ENCODE peak calls at places on chromosomes 4 and X, in four cellular contexts. J is hepatocyte, I is breast epithelium, Q is K562. U is an unnamed sample.

GRCh38 chrX:81202413-81202794 is 502 bp downstream of the SH3BGRL start:
- DNase-seq in Q (peak; percentile 2), J (no peak), I (no peak), U (no peak)

GRCh38 chr4:156294577-156294976 is 340.9 kb upstream of the CTSO start:
- DNase-seq in I (no peak), J (peak; percentile 65), Q (no peak), U (no peak)

GRCh38 chr4:38664704-38665401 is 854 bp downstream of the KLF3 start:
- DNase-seq in Q (peak; percentile 84), J (peak; percentile 87), I (peak; percentile 60), U (peak; percentile 59)

GRCh38 chr4:20391224-20391623 is 139.5 kb downstream of the SLIT2 start:
- DNase-seq in Q (no peak), I (no peak), J (no peak), U (no peak)

GRCh38 chr4:80566203-80566872 is 230.8 kb downstream of the CFAP299 start:
- DNase-seq in J (no peak), Q (no peak), I (no peak), U (no peak)

GRCh38 chr4:6999172-7000086 is 43.7 kb upstream of the TADA2B start:
- DNase-seq in J (no peak), I (no peak), Q (peak; percentile 36), U (peak; percentile 16)

GRCh38 chrX:49287665-49288064 is 15.8 kb upstream of the GAGE10 start:
- DNase-seq in J (no peak), I (no peak), Q (no peak), U (no peak)

GRCh38 chrX:35101901-35102300 is 159.3 kb downstream of the FAM47B start:
- DNase-seq in J (no peak), Q (no peak), I (no peak), U (no peak)

GRCh38 chrX:153701706-153702105 is 14.0 kb downstream of the SLC6A8 start:
- DNase-seq in I (no peak), Q (no peak), J (no peak), U (no peak)

GRCh38 chr4:184960505-184960971 is 57.8 kb upstream of the HELT start:
- DNase-seq in J (peak; percentile 31), Q (no peak), I (no peak), U (no peak)

GRCh38 chr4:87034527-87034926 is 99.7 kb downstream of the AFF1 start:
- DNase-seq in Q (no peak), J (no peak), I (no peak), U (no peak)

GRCh38 chr4:87031946-87032345 is 97.1 kb downstream of the AFF1 start:
- DNase-seq in I (no peak), Q (no peak), J (no peak), U (no peak)

GRCh38 chr4:87035881-87036509 is 101.2 kb downstream of the AFF1 start:
- DNase-seq in I (no peak), J (no peak), Q (no peak), U (no peak)

GRCh38 chr4:87032884-87033533 is 98.2 kb downstream of the AFF1 start:
- DNase-seq in Q (no peak), J (peak; percentile 49), I (no peak), U (no peak)

DNA sequence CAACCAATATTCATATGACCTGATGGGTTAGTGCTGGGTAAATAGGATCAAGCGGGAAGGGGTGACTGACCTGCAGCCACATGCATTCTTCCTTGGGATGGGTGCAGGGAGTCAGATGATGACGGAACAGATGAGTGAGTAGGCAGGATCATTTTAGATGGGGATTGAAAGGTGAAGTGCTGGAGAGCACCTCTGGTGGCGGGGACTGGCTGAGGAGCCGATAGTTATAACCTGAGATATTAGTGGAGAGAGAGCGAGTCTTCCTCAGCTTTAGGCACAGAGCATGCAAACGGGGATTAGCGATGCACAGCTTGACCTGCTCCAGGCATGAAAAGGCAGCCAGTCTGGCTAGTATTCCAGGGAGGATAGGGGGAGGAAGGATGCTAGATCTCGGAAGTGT is 99.1 kb downstream of the AFF1 start:
- DNase-seq in J (no peak), I (no peak), Q (no peak), U (no peak)
- H3K4me1 ChIP-seq in J (peaks cover 49% of the 10 kb centered on the region), I (peaks cover 8% of the 10 kb centered on the region), Q (peaks cover 59% of the 10 kb centered on the region), U (peaks cover 7% of the 10 kb centered on the region)

GRCh38 chr4:88812976-88813375 is 115.3 kb upstream of the NAP1L5 start:
- DNase-seq in J (no peak), Q (no peak), I (no peak), U (no peak)
- H3K4me1 ChIP-seq in J (peaks cover 38% of the 10 kb centered on the region), Q (peaks cover 11% of the 10 kb centered on the region), I (no peaks in the 10 kb centered on the region), U (no peaks in the 10 kb centered on the region)

DNA sequence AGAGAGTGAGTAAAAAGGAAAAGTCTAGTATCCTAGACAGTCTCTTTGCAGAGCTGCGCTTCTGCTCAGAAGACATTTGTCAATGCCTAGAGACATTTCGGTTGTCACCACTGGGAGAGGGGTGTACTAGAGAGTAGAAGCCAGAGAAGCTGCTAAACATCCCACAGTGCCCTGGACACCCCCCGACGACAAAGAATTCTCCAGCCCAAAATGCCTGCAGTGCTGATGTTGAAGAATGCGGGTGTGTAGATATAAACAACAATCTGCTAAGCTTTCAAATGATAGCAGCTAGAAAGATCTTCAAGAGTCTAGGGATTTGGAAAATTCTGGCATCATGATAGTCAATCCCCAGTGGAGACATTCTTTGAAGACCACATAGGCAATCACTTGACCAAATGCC is 90.1 kb downstream of the PALLD start:
- DNase-seq in J (no peak), I (no peak), Q (no peak), U (no peak)
- H3K4me1 ChIP-seq in J (peaks cover 3% of the 10 kb centered on the region), I (peaks cover 11% of the 10 kb centered on the region), Q (no peaks in the 10 kb centered on the region), U (no peaks in the 10 kb centered on the region)

DNA sequence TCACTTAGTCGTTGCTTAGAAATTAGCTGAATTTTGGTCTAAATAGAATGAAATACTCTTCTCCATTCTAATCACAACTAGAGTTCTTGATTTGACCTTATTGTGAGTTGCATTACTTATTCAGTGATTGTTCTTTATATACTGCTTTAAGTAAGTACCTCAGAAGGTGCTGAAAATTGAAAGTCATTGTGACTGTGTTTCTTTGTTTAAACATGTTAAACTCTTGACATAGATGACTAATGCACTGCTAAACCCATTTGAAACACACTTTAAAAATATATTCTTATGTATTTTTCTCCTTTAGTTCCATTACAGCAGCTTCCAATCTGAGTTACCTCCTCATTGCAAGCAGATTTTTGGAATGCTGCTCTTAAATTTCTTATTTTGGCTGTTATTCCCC is 9.1 kb downstream of the TSPAN7 start:
- DNase-seq in J (no peak), I (no peak), Q (no peak), U (no peak)
- H3K4me1 ChIP-seq in J (no peaks in the 10 kb centered on the region), I (no peaks in the 10 kb centered on the region), Q (no peaks in the 10 kb centered on the region), U (no peaks in the 10 kb centered on the region)

U was measured in naive thymus-derived CD4-positive, alpha-beta T cell.